ENCODE peak calls at places on chromosomes 5 and 9, in nine cellular contexts. D is Right ventricle myocardium superior; I is Daoy; K is anterior cingulate cortex; V is tibial nerve; X is kidney glomerular epithelial cell; A is upper lobe of right lung; F is activated T-cell treated with anti-CD3 and anti-CD28 coated beads, Interleukin-2, amount 50 U/mL, for 72 hours; C is epithelial cell of esophagus. S is an unnamed sample.

GRCh38 chr5:74639538-74640449 is 734 bp downstream of the ENC1 start:
- DNase-seq in C (peak), F (peak), K (no peak), V (no peak), X (no peak), A (peak), I (peak), D (peak), S (no peak)

GRCh38 chr5:143229426-143229895 is 174.0 kb downstream of the NR3C1 start:
- DNase-seq in D (no peak), C (no peak), A (no peak), X (no peak), V (no peak), F (peak), I (no peak), K (no peak), S (no peak)

GRCh38 chr9:92295240-92295790 is 1.8 kb upstream of the IARS1 start:
- DNase-seq in X (no peak), K (no peak), V (no peak), D (no peak), I (no peak), A (no peak), F (no peak), C (no peak), S (no peak)

GRCh38 chr5:66558562-66558961 is 37.6 kb upstream of the MAST4 start:
- DNase-seq in A (no peak), X (no peak), K (no peak), D (no peak), V (no peak), I (peak), F (peak), C (no peak), S (no peak)

GRCh38 chr9:80948107-80948506 is 741.2 kb downstream of the TLE1 start:
- DNase-seq in D (no peak), F (no peak), A (no peak), I (no peak), X (no peak), C (no peak), K (no peak), V (no peak), S (no peak)

GRCh38 chr5:448061-448765 is 5.2 kb downstream of the EXOC3 start:
- DNase-seq in F (no peak), D (peak), I (no peak), A (peak), V (no peak), C (no peak), K (peak), X (no peak), S (no peak)

GRCh38 chr9:14080940-14081621 is 232.9 kb downstream of the NFIB start:
- DNase-seq in X (no peak), C (peak), V (no peak), K (no peak), D (no peak), I (peak), F (no peak), A (no peak), S (peak)

GRCh38 chr5:132389453-132390286 is 20.2 kb downstream of the SLC22A5 start:
- DNase-seq in V (no peak), X (peak), K (no peak), F (peak), A (no peak), D (no peak), C (peak), I (peak), S (peak)

GRCh38 chr5:126878624-126879023 is 101.7 kb downstream of the LMNB1 start:
- DNase-seq in X (peak), I (no peak), V (no peak), F (no peak), C (no peak), A (no peak), D (no peak), K (no peak), S (no peak)

GRCh38 chr5:103119067-103119764 is 722 bp downstream of the GIN1 start:
- DNase-seq in X (no peak), F (no peak), K (no peak), C (no peak), I (no peak), D (no peak), A (no peak), V (no peak), S (peak)

GRCh38 chr5:143153332-143154119 is 250.0 kb downstream of the NR3C1 start:
- DNase-seq in F (no peak), A (no peak), I (no peak), D (peak), V (peak), C (no peak), K (no peak), X (no peak), S (no peak)

GRCh38 chr9:87336914-87337333 is 160.7 kb upstream of the DAPK1 start:
- DNase-seq in K (no peak), V (no peak), A (no peak), C (peak), X (peak), D (no peak), I (peak), F (peak), S (peak)

GRCh38 chr5:141182248-141182647 is at the start of gene PCDHB16:
- DNase-seq in D (no peak), F (no peak), C (no peak), V (peak), X (peak), A (no peak), I (peak), K (no peak), S (peak)

GRCh38 chr5:153654444-153654843 is 164.0 kb downstream of the GRIA1 start:
- DNase-seq in K (no peak), F (no peak), V (no peak), C (peak), D (no peak), X (no peak), A (no peak), I (no peak), S (no peak)

GRCh38 chr9:21741151-21741550 is 61.3 kb upstream of the MTAP start:
- DNase-seq in C (no peak), V (no peak), F (no peak), X (peak), D (no peak), I (no peak), A (no peak), K (no peak), S (no peak)

GRCh38 chr9:133731876-133732321 is 6.3 kb downstream of the SARDH start:
- DNase-seq in D (peak), I (peak), V (no peak), K (no peak), X (no peak), A (peak), C (no peak), F (no peak), S (peak)

GRCh38 chr9:73869261-73869660 is 627.9 kb upstream of the RORB start:
- DNase-seq in A (no peak), V (no peak), F (peak), K (no peak), D (no peak), X (peak), C (peak), I (peak), S (peak)

GRCh38 chr5:155728146-155728856 is 598.7 kb upstream of the SGCD start:
- DNase-seq in A (peak), F (no peak), V (no peak), C (peak), X (peak), K (peak), I (peak), D (peak), S (no peak)

GRCh38 chr5:135887881-135888614 is 7.6 kb downstream of the IL9 start:
- DNase-seq in A (no peak), X (no peak), D (no peak), F (no peak), K (no peak), I (peak), V (no peak), C (peak), S (peak)

GRCh38 chr9:127508901-127509260 is 57.6 kb downstream of the LRSAM1 start:
- DNase-seq in V (no peak), I (no peak), A (peak), D (no peak), C (no peak), F (no peak), K (no peak), X (no peak), S (no peak)

GRCh38 chr5:126274396-126274795 is 148.8 kb upstream of the GRAMD2B start:
- DNase-seq in V (no peak), K (no peak), I (no peak), C (peak), F (no peak), A (no peak), D (no peak), X (no peak), S (no peak)

GRCh38 chr5:143933434-143933833 is 121.5 kb downstream of the HMHB1 start:
- DNase-seq in A (no peak), D (no peak), K (no peak), C (peak), X (no peak), F (no peak), I (no peak), V (no peak), S (peak)

GRCh38 chr5:128749584-128749983 is 211.5 kb upstream of the FBN2 start:
- DNase-seq in I (no peak), F (no peak), D (no peak), K (no peak), V (no peak), C (no peak), X (no peak), A (no peak), S (no peak)

GRCh38 chr9:107487521-107488399 is 1.8 kb downstream of the KLF4 start:
- DNase-seq in X (no peak), F (peak), V (peak), A (peak), C (peak), D (peak), K (no peak), I (no peak), S (no peak)

GRCh38 chr5:127935398-127935797 is 148.2 kb upstream of the SLC12A2 start:
- DNase-seq in I (no peak), F (no peak), C (peak), K (no peak), A (no peak), X (no peak), V (no peak), D (no peak), S (no peak)

GRCh38 chr9:71642043-71642442 is 126.3 kb downstream of the CEMIP2 start:
- DNase-seq in I (no peak), X (no peak), A (no peak), C (no peak), D (no peak), V (no peak), K (no peak), F (no peak), S (no peak)

GRCh38 chr5:178232124-178232919 is at the start of gene PHYKPL:
- DNase-seq in C (peak), I (peak), K (peak), D (peak), X (no peak), F (peak), V (peak), A (peak), S (peak)

GRCh38 chr9:86720893-86721698 is 226.2 kb downstream of the GAS1 start:
- DNase-seq in D (no peak), I (no peak), K (no peak), A (no peak), V (no peak), C (peak), X (no peak), F (no peak), S (peak)

GRCh38 chr9:21454149-21454548 is 13.9 kb downstream of the IFNA1 start:
- DNase-seq in I (no peak), D (no peak), K (no peak), F (no peak), V (no peak), A (no peak), X (peak), C (peak), S (peak)

S was measured in HT1080.